ENCODE peak calls at places on chromosomes 7 and 10, in six cellular contexts. I is fibroblast of the aortic adventitia, B is brain microvascular endothelial cell, M is neuronal stem cell, T is cardiac fibroblast, D is fibroblast of pulmonary artery. P is an unnamed sample.

GRCh38 chr7:104038136-104038535 is 48.7 kb upstream of the RELN start:
- DNase-seq in I (no peak), B (no peak), M (no peak), T (no peak), D (no peak), P (no peak)

GRCh38 chr10:62373995-62374861 is at the start of gene ZNF365:
- DNase-seq in I (peak), B (peak), M (peak), T (peak), D (peak), P (peak)

GRCh38 chr7:12322287-12322902 is 81.3 kb downstream of the VWDE start:
- DNase-seq in I (peak), B (peak), M (no peak), T (peak), D (peak), P (peak)

GRCh38 chr7:29106128-29106988 is 40.0 kb downstream of the CPVL start:
- DNase-seq in I (peak), B (peak), M (peak), T (peak), D (peak), P (peak)

GRCh38 chr10:33963656-33964175 is 629.2 kb upstream of the NRP1 start:
- DNase-seq in I (peak), B (no peak), M (no peak), T (no peak), D (no peak), P (no peak)

GRCh38 chr10:44010873-44011602 is 362.4 kb upstream of the ZNF32 start:
- DNase-seq in I (no peak), B (no peak), M (no peak), T (no peak), D (no peak), P (no peak)

GRCh38 chr7:50595538-50596102 is 30.4 kb upstream of the DDC start:
- DNase-seq in I (peak), B (peak), M (peak), T (peak), D (peak), P (peak)

GRCh38 chr7:32275216-32275979 is 205.2 kb upstream of the PDE1C start:
- DNase-seq in I (no peak), B (no peak), M (no peak), T (no peak), D (no peak), P (no peak)

GRCh38 chr7:105224884-105225651 is 163.7 kb downstream of the SRPK2 start:
- DNase-seq in I (peak), B (peak), M (no peak), T (peak), D (peak), P (peak)

GRCh38 chr10:62613429-62613828 is 191.1 kb upstream of the ADO start:
- DNase-seq in I (peak), B (peak), M (no peak), T (peak), D (peak), P (peak)

GRCh38 chr7:79982151-79982770 is 152.4 kb upstream of the GNAI1 start:
- DNase-seq in I (peak), B (peak), M (no peak), T (no peak), D (peak), P (peak)

GRCh38 chr7:156255635-156256034 is 384.9 kb upstream of the RNF32 start:
- DNase-seq in I (no peak), B (no peak), M (no peak), T (no peak), D (no peak), P (no peak)

GRCh38 chr7:147650991-147651390 is 939.6 kb upstream of the C7orf33 start:
- DNase-seq in I (no peak), B (no peak), M (no peak), T (no peak), D (no peak), P (no peak)

GRCh38 chr7:148962823-148963582 is 65.3 kb downstream of the PDIA4 start:
- DNase-seq in I (peak), B (peak), M (no peak), T (peak), D (peak), P (peak)

GRCh38 chr10:125117941-125118630 is 42.3 kb downstream of the CTBP2 start:
- DNase-seq in I (peak), B (no peak), M (no peak), T (peak), D (peak), P (peak)

GRCh38 chr10:77037735-77038411 is 599.7 kb downstream of the KCNMA1 start:
- DNase-seq in I (no peak), B (no peak), M (peak), T (no peak), D (no peak), P (no peak)

GRCh38 chr10:97192952-97193435 is 7.2 kb upstream of the SLIT1 start:
- DNase-seq in I (no peak), B (no peak), M (no peak), T (no peak), D (no peak), P (no peak)

GRCh38 chr10:97197030-97197500 is 11.3 kb upstream of the SLIT1 start:
- DNase-seq in I (no peak), B (no peak), M (no peak), T (no peak), D (no peak), P (peak)

GRCh38 chr10:97200616-97201015 is 14.9 kb upstream of the SLIT1 start:
- DNase-seq in I (no peak), B (no peak), M (no peak), T (no peak), D (no peak), P (no peak)

GRCh38 chr10:97195654-97196212 is 10.0 kb upstream of the SLIT1 start:
- DNase-seq in I (no peak), B (no peak), M (no peak), T (no peak), D (no peak), P (no peak)

GRCh38 chr10:97196213-97197029 is 10.7 kb upstream of the SLIT1 start:
- DNase-seq in I (peak), B (peak), M (peak), T (peak), D (peak), P (peak)
- H3K4me3 ChIP-seq in I (peak), B (peak), M (peak), T (peak), D (peak), P (peak)

GRCh38 chr7:76364198-76364584 is 5.4 kb upstream of the YWHAG start:
- DNase-seq in I (peak), B (no peak), M (no peak), T (peak), D (peak), P (peak)
- H3K4me3 ChIP-seq in I (no peak), B (no peak), M (no peak), T (no peak), D (peak), P (no peak)

GRCh38 chr7:107581387-107582013 is 1.5 kb downstream of the BCAP29 start:
- DNase-seq in I (peak), B (no peak), M (no peak), T (no peak), D (no peak), P (peak)
- H3K4me3 ChIP-seq in I (peak), B (peak), M (no peak), T (no peak), D (peak), P (peak)

GRCh38 chr7:127859330-127859729 is 171.9 kb downstream of the LRRC4 start:
- DNase-seq in I (no peak), B (no peak), M (no peak), T (no peak), D (no peak), P (no peak)

GRCh38 chr7:127854383-127854782 is 176.9 kb downstream of the LRRC4 start:
- DNase-seq in I (no peak), B (no peak), M (no peak), T (no peak), D (no peak), P (no peak)

GRCh38 chr7:127858915-127859189 is 172.4 kb downstream of the LRRC4 start:
- DNase-seq in I (no peak), B (no peak), M (no peak), T (no peak), D (no peak), P (no peak)

GRCh38 chr7:127857464-127857841 is 173.8 kb downstream of the LRRC4 start:
- DNase-seq in I (no peak), B (no peak), M (no peak), T (no peak), D (no peak), P (no peak)

GRCh38 chr7:127858091-127858914 is 172.9 kb downstream of the LRRC4 start:
- DNase-seq in I (no peak), B (no peak), M (no peak), T (no peak), D (no peak), P (no peak)
- H3K4me3 ChIP-seq in I (no peak), B (no peak), M (no peak), T (no peak), D (no peak), P (no peak)